ENCODE peak calls at places on chromosome 20, in ten cellular contexts. One of them, this sample, is unnamed.

GRCh38 chr20:44480097-44480496 is 4.4 kb downstream of the TTPAL start:
- DNase-seq in omental fat pad: no peak
- DNase-seq in psoas muscle: no peak
- DNase-seq in hippocampal formation: no peak
- DNase-seq in left colon: no peak
- DNase-seq in AG08395: no peak
- DNase-seq in esophagus squamous epithelium: no peak
- DNase-seq in HTR-8/SVneo: no peak
- DNase-seq in T-helper 17 cell: no peak
- DNase-seq in iris pigment epithelial cell: no peak
- DNase-seq in this sample: no peak

GRCh38 chr20:43963872-43964791 is 49.5 kb downstream of the TOX2 start:
- DNase-seq in omental fat pad: no peak
- DNase-seq in psoas muscle: peak; percentile 69
- DNase-seq in hippocampal formation: no peak
- DNase-seq in left colon: no peak
- DNase-seq in AG08395: peak; percentile 59
- DNase-seq in esophagus squamous epithelium: no peak
- DNase-seq in HTR-8/SVneo: no peak
- DNase-seq in T-helper 17 cell: no peak
- DNase-seq in iris pigment epithelial cell: peak; percentile 55
- DNase-seq in this sample: no peak

GRCh38 chr20:62019144-62019805 is 46.4 kb downstream of the TAF4 start:
- DNase-seq in omental fat pad: no peak
- DNase-seq in psoas muscle: peak; percentile 88
- DNase-seq in hippocampal formation: no peak
- DNase-seq in left colon: no peak
- DNase-seq in AG08395: no peak
- DNase-seq in esophagus squamous epithelium: no peak
- DNase-seq in HTR-8/SVneo: no peak
- DNase-seq in T-helper 17 cell: no peak
- DNase-seq in iris pigment epithelial cell: no peak
- DNase-seq in this sample: no peak

GRCh38 chr20:42531675-42531985 is 658.1 kb downstream of the PTPRT start:
- DNase-seq in omental fat pad: no peak
- DNase-seq in psoas muscle: no peak
- DNase-seq in hippocampal formation: peak; percentile 42
- DNase-seq in left colon: no peak
- DNase-seq in AG08395: no peak
- DNase-seq in esophagus squamous epithelium: no peak
- DNase-seq in HTR-8/SVneo: no peak
- DNase-seq in T-helper 17 cell: no peak
- DNase-seq in iris pigment epithelial cell: no peak
- DNase-seq in this sample: no peak

GRCh38 chr20:24033151-24033550 is 44.6 kb upstream of the GGTLC1 start:
- DNase-seq in omental fat pad: no peak
- DNase-seq in psoas muscle: no peak
- DNase-seq in hippocampal formation: no peak
- DNase-seq in left colon: no peak
- DNase-seq in AG08395: no peak
- DNase-seq in esophagus squamous epithelium: no peak
- DNase-seq in HTR-8/SVneo: no peak
- DNase-seq in T-helper 17 cell: no peak
- DNase-seq in iris pigment epithelial cell: no peak
- DNase-seq in this sample: no peak

GRCh38 chr20:9514461-9515210 is at the start of gene LAMP5:
- DNase-seq in omental fat pad: no peak
- DNase-seq in psoas muscle: no peak
- DNase-seq in hippocampal formation: no peak
- DNase-seq in left colon: peak; percentile 15
- DNase-seq in AG08395: no peak
- DNase-seq in esophagus squamous epithelium: no peak
- DNase-seq in HTR-8/SVneo: no peak
- DNase-seq in T-helper 17 cell: no peak
- DNase-seq in iris pigment epithelial cell: peak; percentile 32
- DNase-seq in this sample: no peak

GRCh38 chr20:57167971-57168693 is 98.3 kb downstream of the BMP7 start:
- DNase-seq in omental fat pad: no peak
- DNase-seq in psoas muscle: no peak
- DNase-seq in hippocampal formation: no peak
- DNase-seq in left colon: peak; percentile 21
- DNase-seq in AG08395: peak; percentile 45
- DNase-seq in esophagus squamous epithelium: no peak
- DNase-seq in HTR-8/SVneo: peak; percentile 46
- DNase-seq in T-helper 17 cell: no peak
- DNase-seq in iris pigment epithelial cell: no peak
- DNase-seq in this sample: no peak

GRCh38 chr20:43385914-43386313 is 71.8 kb upstream of the SRSF6 start:
- DNase-seq in omental fat pad: no peak
- DNase-seq in psoas muscle: no peak
- DNase-seq in hippocampal formation: no peak
- DNase-seq in left colon: no peak
- DNase-seq in AG08395: no peak
- DNase-seq in esophagus squamous epithelium: no peak
- DNase-seq in HTR-8/SVneo: no peak
- DNase-seq in T-helper 17 cell: no peak
- DNase-seq in iris pigment epithelial cell: no peak
- DNase-seq in this sample: no peak

GRCh38 chr20:57586370-57586793 is 25.5 kb downstream of the PCK1 start:
- DNase-seq in omental fat pad: no peak
- DNase-seq in psoas muscle: no peak
- DNase-seq in hippocampal formation: no peak
- DNase-seq in left colon: peak; percentile 86
- DNase-seq in AG08395: no peak
- DNase-seq in esophagus squamous epithelium: no peak
- DNase-seq in HTR-8/SVneo: no peak
- DNase-seq in T-helper 17 cell: no peak
- DNase-seq in iris pigment epithelial cell: peak; percentile 4
- DNase-seq in this sample: no peak

GRCh38 chr20:49179368-49180277 is 8.5 kb downstream of the STAU1 start:
- DNase-seq in omental fat pad: no peak
- DNase-seq in psoas muscle: no peak
- DNase-seq in hippocampal formation: no peak
- DNase-seq in left colon: no peak
- DNase-seq in AG08395: no peak
- DNase-seq in esophagus squamous epithelium: no peak
- DNase-seq in HTR-8/SVneo: no peak
- DNase-seq in T-helper 17 cell: no peak
- DNase-seq in iris pigment epithelial cell: no peak
- DNase-seq in this sample: no peak

GRCh38 chr20:1626528-1627192 is 6.9 kb upstream of the SIRPB1 start:
- DNase-seq in omental fat pad: no peak
- DNase-seq in psoas muscle: no peak
- DNase-seq in hippocampal formation: no peak
- DNase-seq in left colon: no peak
- DNase-seq in AG08395: peak; percentile 1
- DNase-seq in esophagus squamous epithelium: no peak
- DNase-seq in HTR-8/SVneo: no peak
- DNase-seq in T-helper 17 cell: no peak
- DNase-seq in iris pigment epithelial cell: no peak
- DNase-seq in this sample: no peak

GRCh38 chr20:62368629-62369507 is 1.8 kb upstream of the LAMA5 start:
- DNase-seq in omental fat pad: no peak
- DNase-seq in psoas muscle: peak; percentile 75
- DNase-seq in hippocampal formation: no peak
- DNase-seq in left colon: peak; percentile 53
- DNase-seq in AG08395: peak; percentile 61
- DNase-seq in esophagus squamous epithelium: no peak
- DNase-seq in HTR-8/SVneo: peak; percentile 96
- DNase-seq in T-helper 17 cell: no peak
- DNase-seq in iris pigment epithelial cell: no peak
- DNase-seq in this sample: peak; percentile 85

GRCh38 chr20:43691928-43692524 is 25.1 kb downstream of the MYBL2 start:
- DNase-seq in omental fat pad: no peak
- DNase-seq in psoas muscle: no peak
- DNase-seq in hippocampal formation: no peak
- DNase-seq in left colon: peak; percentile 85
- DNase-seq in AG08395: peak; percentile 76
- DNase-seq in esophagus squamous epithelium: no peak
- DNase-seq in HTR-8/SVneo: peak; percentile 89
- DNase-seq in T-helper 17 cell: no peak
- DNase-seq in iris pigment epithelial cell: peak; percentile 38
- DNase-seq in this sample: peak; percentile 18

GRCh38 chr20:62298577-62299249 is 4.1 kb upstream of the ADRM1 start:
- DNase-seq in omental fat pad: no peak
- DNase-seq in psoas muscle: no peak
- DNase-seq in hippocampal formation: no peak
- DNase-seq in left colon: no peak
- DNase-seq in AG08395: no peak
- DNase-seq in esophagus squamous epithelium: no peak
- DNase-seq in HTR-8/SVneo: no peak
- DNase-seq in T-helper 17 cell: no peak
- DNase-seq in iris pigment epithelial cell: no peak
- DNase-seq in this sample: no peak

This sample was measured in NCI-H226.